ENCODE peak calls at places on chromosome 18, in ten cellular contexts. N is stimulated activated CD4-positive, alpha-beta T cell treated with anti-CD3 and anti-CD28 coated beads, Interleukin-4, amount 100 ng/mL, for 24 hours; R is effector memory CD4-positive, alpha-beta T cell; J is amygdala; W is NCI-H510A; Z is NCI-H1048; D is fibroblast of the conjunctiva; X is activated T-cell treated with anti-CD3 and anti-CD28 coated beads for 1 hour; H is brain microvascular endothelial cell; I is HTR-8/SVneo. B is an unnamed sample.

GRCh38 chr18:24677011-24677410 is 216.6 kb downstream of the HRH4 start:
- DNase-seq in N (no peak), R (no peak), J (no peak), W (no peak), Z (no peak), D (no peak), X (no peak), H (no peak), I (no peak), B (no peak)

GRCh38 chr18:61635901-61636528 is 256.8 kb downstream of the RNF152 start:
- DNase-seq in N (peak), R (no peak), J (no peak), W (peak), Z (peak), D (peak), X (no peak), H (peak), I (peak), B (peak)

GRCh38 chr18:49645836-49646235 is 84.0 kb downstream of the LIPG start:
- DNase-seq in N (no peak), R (no peak), J (no peak), W (no peak), Z (no peak), D (no peak), X (no peak), H (peak), I (no peak), B (no peak)

GRCh38 chr18:54672846-54673475 is 81.9 kb downstream of the DYNAP start:
- DNase-seq in N (no peak), R (no peak), J (no peak), W (no peak), Z (no peak), D (no peak), X (no peak), H (peak), I (no peak), B (no peak)

GRCh38 chr18:54558609-54559585 is 32.1 kb upstream of the DYNAP start:
- DNase-seq in N (no peak), R (no peak), J (no peak), W (no peak), Z (no peak), D (no peak), X (no peak), H (no peak), I (no peak), B (no peak)

GRCh38 chr18:31042391-31043181 is at the start of gene DSC3:
- DNase-seq in N (no peak), R (no peak), J (no peak), W (no peak), Z (no peak), D (no peak), X (no peak), H (no peak), I (peak), B (peak)

GRCh38 chr18:21997207-21998143 is 171.9 kb upstream of the GATA6 start:
- DNase-seq in N (no peak), R (no peak), J (no peak), W (no peak), Z (peak), D (peak), X (no peak), H (peak), I (peak), B (no peak)

GRCh38 chr18:10524507-10525425 is 1.1 kb upstream of the NAPG start:
- DNase-seq in N (no peak), R (no peak), J (no peak), W (no peak), Z (no peak), D (no peak), X (no peak), H (no peak), I (no peak), B (no peak)

GRCh38 chr18:64747803-64748202 is 598.9 kb upstream of the LINC00305 start:
- DNase-seq in N (no peak), R (no peak), J (no peak), W (no peak), Z (no peak), D (no peak), X (no peak), H (no peak), I (no peak), B (no peak)

GRCh38 chr18:12397254-12397653 is 10.5 kb upstream of the PRELID3A start:
- DNase-seq in N (no peak), R (no peak), J (no peak), W (no peak), Z (no peak), D (no peak), X (no peak), H (no peak), I (no peak), B (no peak)

GRCh38 chr18:68713791-68714190 is 1.1 kb downstream of the TMX3 start:
- DNase-seq in N (no peak), R (no peak), J (no peak), W (no peak), Z (no peak), D (no peak), X (no peak), H (no peak), I (no peak), B (no peak)

GRCh38 chr18:59904051-59904601 is 4.3 kb downstream of the PMAIP1 start:
- DNase-seq in N (no peak), R (no peak), J (no peak), W (no peak), Z (no peak), D (no peak), X (no peak), H (no peak), I (no peak), B (no peak)

GRCh38 chr18:44951748-44952147 is 271.1 kb downstream of the SETBP1 start:
- DNase-seq in N (no peak), R (no peak), J (no peak), W (no peak), Z (no peak), D (no peak), X (no peak), H (no peak), I (no peak), B (no peak)

GRCh38 chr18:3060667-3061580 is 48.0 kb upstream of the LPIN2 start:
- DNase-seq in N (peak), R (peak), J (no peak), W (no peak), Z (no peak), D (no peak), X (no peak), H (no peak), I (no peak), B (peak)

GRCh38 chr18:13488281-13488929 is 238.0 kb downstream of the FAM210A start:
- DNase-seq in N (no peak), R (no peak), J (no peak), W (no peak), Z (no peak), D (no peak), X (no peak), H (no peak), I (no peak), B (no peak)

GRCh38 chr18:31497711-31498449 is at the start of gene DSG2:
- DNase-seq in N (no peak), R (no peak), J (no peak), W (peak), Z (peak), D (no peak), X (no peak), H (no peak), I (peak), B (peak)

GRCh38 chr18:51321696-51322095 is 124.2 kb upstream of the MEX3C start:
- DNase-seq in N (no peak), R (no peak), J (no peak), W (no peak), Z (no peak), D (no peak), X (no peak), H (no peak), I (peak), B (no peak)

GRCh38 chr18:44181951-44182350 is 498.7 kb upstream of the SETBP1 start:
- DNase-seq in N (no peak), R (no peak), J (no peak), W (no peak), Z (no peak), D (peak), X (no peak), H (no peak), I (no peak), B (no peak)

GRCh38 chr18:77316641-77317040 is 67.0 kb downstream of the GALR1 start:
- DNase-seq in N (no peak), R (no peak), J (no peak), W (no peak), Z (no peak), D (no peak), X (no peak), H (peak), I (no peak), B (no peak)

GRCh38 chr18:45521151-45521550 is 94.1 kb upstream of the SLC14A2 start:
- DNase-seq in N (no peak), R (no peak), J (no peak), W (no peak), Z (no peak), D (peak), X (no peak), H (peak), I (no peak), B (no peak)

GRCh38 chr18:14746897-14747296 is 1.1 kb upstream of the ANKRD30B start:
- DNase-seq in N (no peak), R (no peak), J (no peak), W (no peak), Z (no peak), D (no peak), X (no peak), H (no peak), I (no peak), B (no peak)

GRCh38 chr18:4068552-4069158 is 386.5 kb downstream of the DLGAP1 start:
- DNase-seq in N (peak), R (no peak), J (peak), W (peak), Z (peak), D (peak), X (no peak), H (peak), I (peak), B (peak)

GRCh38 chr18:77305676-77306075 is 56.0 kb downstream of the GALR1 start:
- DNase-seq in N (no peak), R (no peak), J (no peak), W (no peak), Z (no peak), D (no peak), X (no peak), H (no peak), I (no peak), B (no peak)

GRCh38 chr18:79438089-79438488 is 42.4 kb downstream of the NFATC1 start:
- DNase-seq in N (no peak), R (no peak), J (no peak), W (no peak), Z (no peak), D (no peak), X (no peak), H (no peak), I (no peak), B (no peak)

GRCh38 chr18:72985686-72986085 is 117.9 kb upstream of the NETO1 start:
- DNase-seq in N (no peak), R (no peak), J (no peak), W (no peak), Z (no peak), D (no peak), X (no peak), H (no peak), I (no peak), B (no peak)

GRCh38 chr18:50638623-50639398 is 78.9 kb downstream of the MAPK4 start:
- DNase-seq in N (no peak), R (no peak), J (no peak), W (peak), Z (no peak), D (no peak), X (no peak), H (no peak), I (no peak), B (no peak)

GRCh38 chr18:23228102-23229051 is 93.1 kb downstream of the CABLES1 start:
- DNase-seq in N (no peak), R (no peak), J (no peak), W (no peak), Z (no peak), D (no peak), X (no peak), H (peak), I (no peak), B (peak)

GRCh38 chr18:54899500-54899899 is 59.8 kb downstream of the CCDC68 start:
- DNase-seq in N (no peak), R (no peak), J (no peak), W (no peak), Z (no peak), D (no peak), X (no peak), H (no peak), I (no peak), B (no peak)

GRCh38 chr18:41226186-41226585 is 728.8 kb upstream of the PIK3C3 start:
- DNase-seq in N (no peak), R (no peak), J (no peak), W (no peak), Z (no peak), D (no peak), X (no peak), H (peak), I (no peak), B (no peak)

GRCh38 chr18:5451871-5452270 is 91.9 kb downstream of the EPB41L3 start:
- DNase-seq in N (no peak), R (no peak), J (no peak), W (no peak), Z (no peak), D (no peak), X (no peak), H (no peak), I (no peak), B (no peak)

GRCh38 chr18:8813621-8814020 is 108.3 kb downstream of the MTCL1 start:
- DNase-seq in N (no peak), R (no peak), J (no peak), W (no peak), Z (no peak), D (peak), X (no peak), H (no peak), I (no peak), B (no peak)

GRCh38 chr18:10240276-10240675 is 214.2 kb upstream of the APCDD1 start:
- DNase-seq in N (no peak), R (no peak), J (no peak), W (no peak), Z (no peak), D (no peak), X (no peak), H (no peak), I (no peak), B (no peak)

GRCh38 chr18:78979682-78980278 is at the start of gene SALL3:
- DNase-seq in N (no peak), R (no peak), J (no peak), W (peak), Z (no peak), D (no peak), X (no peak), H (no peak), I (no peak), B (no peak)

GRCh38 chr18:24396082-24396623 is 1.5 kb downstream of the OSBPL1A start:
- DNase-seq in N (no peak), R (no peak), J (no peak), W (no peak), Z (no peak), D (no peak), X (no peak), H (no peak), I (no peak), B (no peak)

GRCh38 chr18:68176901-68177300 is 538.0 kb downstream of the TMX3 start:
- DNase-seq in N (no peak), R (no peak), J (no peak), W (no peak), Z (no peak), D (no peak), X (no peak), H (no peak), I (no peak), B (no peak)

GRCh38 chr18:61676763-61677434 is 215.9 kb downstream of the RNF152 start:
- DNase-seq in N (no peak), R (no peak), J (no peak), W (no peak), Z (no peak), D (no peak), X (no peak), H (no peak), I (no peak), B (no peak)

GRCh38 chr18:61743775-61744531 is 148.9 kb downstream of the RNF152 start:
- DNase-seq in N (no peak), R (no peak), J (no peak), W (no peak), Z (no peak), D (no peak), X (no peak), H (peak), I (no peak), B (no peak)